ENCODE peak calls at places on chromosomes 12 and 14, in eight cellular contexts. G is uterus; K is endodermal cell; L is stomach; T is CD8-positive, alpha-beta T cell; S is right lobe of liver; W is small intestine; C is adrenal gland. E is an unnamed sample. For H3K4me1, the result is how much of the 10 kb centered on the place peaks cover.

GRCh38 chr12:98418357-98419075 is 96.9 kb upstream of the TMPO start:
- DNase-seq in G (peak), K (peak), L (peak), T (no peak), S (peak), W (peak), C (peak), E (no peak)

GRCh38 chr14:85599939-85600338 is 70.0 kb downstream of the FLRT2 start:
- DNase-seq in G (no peak), K (no peak), L (no peak), T (no peak), S (no peak), W (no peak), C (no peak), E (no peak)

GRCh38 chr12:118259079-118259478 is 113.6 kb downstream of the TAOK3 start:
- DNase-seq in G (no peak), K (no peak), L (no peak), T (no peak), S (no peak), W (peak), C (no peak), E (no peak)

GRCh38 chr14:102086972-102087761 is at the start of gene HSP90AA1:
- DNase-seq in G (peak), K (peak), L (peak), T (peak), S (peak), W (peak), C (peak), E (peak)

GRCh38 chr12:51033457-51034089 is 7.4 kb upstream of the SLC11A2 start:
- DNase-seq in G (no peak), K (peak), L (no peak), T (no peak), S (no peak), W (no peak), C (no peak), E (no peak)

GRCh38 chr12:105352940-105353635 is 22.6 kb downstream of the C12orf75 start:
- DNase-seq in G (no peak), K (peak), L (peak), T (no peak), S (no peak), W (no peak), C (no peak), E (no peak)

GRCh38 chr14:99331796-99332195 is 59.8 kb upstream of the BCL11B start:
- DNase-seq in G (no peak), K (no peak), L (no peak), T (no peak), S (peak), W (no peak), C (no peak), E (no peak)

GRCh38 chr12:127964717-127965116 is 302.3 kb upstream of the TMEM132C start:
- DNase-seq in G (no peak), K (peak), L (no peak), T (no peak), S (no peak), W (no peak), C (peak), E (no peak)

GRCh38 chr14:24115451-24116110 is 832 bp upstream of the NRL start:
- DNase-seq in G (no peak), K (no peak), L (no peak), T (no peak), S (no peak), W (no peak), C (no peak), E (no peak)

GRCh38 chr12:121649819-121650353 is 19.6 kb downstream of the MORN3 start:
- DNase-seq in G (no peak), K (peak), L (no peak), T (peak), S (no peak), W (no peak), C (no peak), E (no peak)

GRCh38 chr12:106428379-106428778 is 70.8 kb downstream of the POLR3B start:
- DNase-seq in G (peak), K (no peak), L (peak), T (no peak), S (no peak), W (no peak), C (peak), E (no peak)

GRCh38 chr12:57003395-57003794 is 3.0 kb downstream of the ZBTB39 start:
- DNase-seq in G (no peak), K (no peak), L (no peak), T (no peak), S (no peak), W (no peak), C (no peak), E (no peak)

GRCh38 chr12:57000393-57000792 is 6.0 kb downstream of the ZBTB39 start:
- DNase-seq in G (no peak), K (no peak), L (no peak), T (no peak), S (no peak), W (no peak), C (no peak), E (no peak)

GRCh38 chr12:56999456-56999855 is 6.9 kb downstream of the ZBTB39 start:
- DNase-seq in G (no peak), K (no peak), L (no peak), T (no peak), S (no peak), W (no peak), C (no peak), E (no peak)

GRCh38 chr12:56998981-56999380 is 7.4 kb downstream of the ZBTB39 start:
- DNase-seq in G (no peak), K (no peak), L (no peak), T (no peak), S (no peak), W (no peak), C (no peak), E (no peak)

DNA sequence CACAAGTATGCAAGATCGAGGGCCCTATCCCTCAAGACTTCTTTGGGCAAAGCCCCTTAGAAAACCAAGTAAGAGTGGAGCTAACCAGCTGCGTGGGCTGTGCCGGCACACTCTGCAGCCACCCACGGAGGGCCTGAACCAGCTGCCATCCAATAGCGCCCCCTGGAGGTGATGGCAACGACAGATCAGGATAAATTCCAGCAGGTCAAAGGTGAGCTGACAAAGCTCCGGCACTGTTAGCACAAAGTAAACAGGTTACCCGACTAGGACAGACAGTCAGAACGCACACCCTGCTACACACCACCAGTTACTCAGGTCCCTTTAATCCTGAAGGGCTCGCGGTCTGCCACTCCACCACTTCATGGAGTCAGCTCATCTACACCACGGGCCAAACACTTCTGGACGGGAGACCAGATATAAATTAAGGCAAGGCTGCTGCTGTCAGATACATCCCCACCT is 4.9 kb downstream of the ZBTB39 start:
- DNase-seq in G (peak), K (peak), L (peak), T (peak), S (peak), W (peak), C (peak), E (peak)
- H3K4me1 ChIP-seq in G (under half), K (under half), L (under half), T (under half), S (under half), W (under half), C (under half), E (under half)

GRCh38 chr12:130281157-130281799 is 56.4 kb upstream of the PIWIL1 start:
- DNase-seq in G (peak), K (peak), L (no peak), T (no peak), S (no peak), W (no peak), C (peak), E (no peak)
- H3K4me3 ChIP-seq in G (no peak), K (no peak), L (no peak), T (no peak), S (no peak), W (no peak), C (no peak), E (no peak)

GRCh38 chr12:109099426-109100020 is 2.1 kb downstream of the UNG start:
- DNase-seq in G (no peak), K (no peak), L (no peak), T (no peak), S (no peak), W (no peak), C (no peak), E (no peak)
- H3K27ac ChIP-seq in G (peak), K (no peak), L (peak), T (no peak), S (no peak), W (no peak), C (peak), E (peak)

GRCh38 chr12:14774074-14774943 is 29.0 kb downstream of the WBP11 start:
- DNase-seq in G (peak), K (peak), L (peak), T (peak), S (peak), W (peak), C (peak), E (peak)

GRCh38 chr12:14774944-14775651 is 28.2 kb downstream of the WBP11 start:
- DNase-seq in G (peak), K (no peak), L (peak), T (peak), S (peak), W (peak), C (peak), E (no peak)

GRCh38 chr12:14775652-14776020 is 27.6 kb downstream of the WBP11 start:
- DNase-seq in G (no peak), K (no peak), L (no peak), T (no peak), S (no peak), W (no peak), C (no peak), E (no peak)

GRCh38 chr12:14777271-14777670 is 26.0 kb downstream of the WBP11 start:
- DNase-seq in G (no peak), K (peak), L (peak), T (no peak), S (no peak), W (no peak), C (no peak), E (no peak)

GRCh38 chr12:14776236-14776959 is 26.9 kb downstream of the WBP11 start:
- DNase-seq in G (no peak), K (no peak), L (no peak), T (no peak), S (no peak), W (no peak), C (no peak), E (no peak)
- H3K4me1 ChIP-seq in G (under half), K (under half), L (under half), T (under half), S (under half), W (under half), C (under half), E (under half)

GRCh38 chr12:32893008-32893407 is 3.6 kb downstream of the PKP2 start:
- DNase-seq in G (no peak), K (no peak), L (no peak), T (no peak), S (no peak), W (no peak), C (no peak), E (no peak)
- H3K4me3 ChIP-seq in G (no peak), K (peak), L (no peak), T (no peak), S (no peak), W (no peak), C (no peak), E (no peak)

E was measured in effector memory CD4-positive, alpha-beta T cell.